ENCODE peak calls at places on chromosomes 3 and 15, in ten cellular contexts. One of them, this sample, is unnamed.

GRCh38 chr15:55284461-55284860 is 5.2 kb downstream of the RAB27A start:
- DNase-seq in CD4-positive, alpha-beta T cell: no peak
- DNase-seq in cardiac muscle cell: no peak
- DNase-seq in GM23338: no peak
- DNase-seq in GM12865: no peak
- DNase-seq in AG10803: no peak
- DNase-seq in DND-41: no peak
- DNase-seq in upper lobe of right lung: no peak
- DNase-seq in hepatocyte: no peak
- DNase-seq in gastrocnemius medialis: no peak
- DNase-seq in this sample: no peak

GRCh38 chr3:133717424-133717823 is 28.8 kb upstream of the TF start:
- DNase-seq in upper lobe of right lung: no peak
- DNase-seq in gastrocnemius medialis: no peak
- DNase-seq in CD4-positive, alpha-beta T cell: no peak
- DNase-seq in GM12865: no peak
- DNase-seq in cardiac muscle cell: no peak
- DNase-seq in DND-41: no peak
- DNase-seq in AG10803: no peak
- DNase-seq in GM23338: no peak
- DNase-seq in hepatocyte: no peak
- DNase-seq in this sample: no peak

GRCh38 chr15:42845581-42845980 is 75.0 kb downstream of the TTBK2 start:
- DNase-seq in hepatocyte: no peak
- DNase-seq in GM23338: no peak
- DNase-seq in cardiac muscle cell: no peak
- DNase-seq in GM12865: no peak
- DNase-seq in upper lobe of right lung: no peak
- DNase-seq in DND-41: no peak
- DNase-seq in CD4-positive, alpha-beta T cell: no peak
- DNase-seq in gastrocnemius medialis: no peak
- DNase-seq in AG10803: no peak
- DNase-seq in this sample: no peak

GRCh38 chr15:99130314-99130713 is 25.4 kb downstream of the SYNM start:
- DNase-seq in upper lobe of right lung: no peak
- DNase-seq in cardiac muscle cell: no peak
- DNase-seq in AG10803: no peak
- DNase-seq in CD4-positive, alpha-beta T cell: no peak
- DNase-seq in GM12865: no peak
- DNase-seq in gastrocnemius medialis: no peak
- DNase-seq in GM23338: no peak
- DNase-seq in hepatocyte: no peak
- DNase-seq in DND-41: no peak
- DNase-seq in this sample: no peak

GRCh38 chr3:161345023-161345422 is 26.3 kb downstream of the SPTSSB start:
- DNase-seq in AG10803: no peak
- DNase-seq in cardiac muscle cell: no peak
- DNase-seq in GM23338: no peak
- DNase-seq in CD4-positive, alpha-beta T cell: no peak
- DNase-seq in gastrocnemius medialis: no peak
- DNase-seq in hepatocyte: no peak
- DNase-seq in DND-41: no peak
- DNase-seq in upper lobe of right lung: no peak
- DNase-seq in GM12865: no peak
- DNase-seq in this sample: no peak

GRCh38 chr3:13137808-13138565 is 64.8 kb upstream of the IQSEC1 start:
- DNase-seq in DND-41: no peak
- DNase-seq in hepatocyte: no peak
- DNase-seq in GM23338: no peak
- DNase-seq in upper lobe of right lung: peak; percentile 35
- DNase-seq in CD4-positive, alpha-beta T cell: no peak
- DNase-seq in GM12865: no peak
- DNase-seq in cardiac muscle cell: no peak
- DNase-seq in gastrocnemius medialis: no peak
- DNase-seq in AG10803: no peak
- DNase-seq in this sample: no peak

GRCh38 chr3:12908136-12908730 is 66.9 kb upstream of the RPL32 start:
- DNase-seq in cardiac muscle cell: no peak
- DNase-seq in upper lobe of right lung: no peak
- DNase-seq in GM12865: no peak
- DNase-seq in CD4-positive, alpha-beta T cell: no peak
- DNase-seq in DND-41: no peak
- DNase-seq in AG10803: no peak
- DNase-seq in gastrocnemius medialis: no peak
- DNase-seq in hepatocyte: no peak
- DNase-seq in GM23338: no peak
- DNase-seq in this sample: no peak

GRCh38 chr3:151798476-151798875 is 15.4 kb upstream of the AADAC start:
- DNase-seq in hepatocyte: no peak
- DNase-seq in cardiac muscle cell: no peak
- DNase-seq in CD4-positive, alpha-beta T cell: no peak
- DNase-seq in GM23338: no peak
- DNase-seq in gastrocnemius medialis: no peak
- DNase-seq in DND-41: no peak
- DNase-seq in GM12865: no peak
- DNase-seq in upper lobe of right lung: no peak
- DNase-seq in AG10803: no peak
- DNase-seq in this sample: no peak

GRCh38 chr3:50274371-50275104 is 4.3 kb upstream of the LSMEM2 start:
- DNase-seq in DND-41: peak; percentile 62
- DNase-seq in GM23338: peak; percentile 96
- DNase-seq in gastrocnemius medialis: no peak
- DNase-seq in CD4-positive, alpha-beta T cell: peak; percentile 66
- DNase-seq in cardiac muscle cell: peak; percentile 66
- DNase-seq in upper lobe of right lung: peak; percentile 86
- DNase-seq in hepatocyte: peak; percentile 83
- DNase-seq in GM12865: peak; percentile 85
- DNase-seq in AG10803: peak; percentile 47
- DNase-seq in this sample: peak; percentile 84

GRCh38 chr15:85754993-85755392 is 39.7 kb downstream of the KLHL25 start:
- DNase-seq in cardiac muscle cell: peak; percentile 46
- DNase-seq in hepatocyte: no peak
- DNase-seq in GM12865: no peak
- DNase-seq in DND-41: no peak
- DNase-seq in upper lobe of right lung: no peak
- DNase-seq in gastrocnemius medialis: no peak
- DNase-seq in GM23338: no peak
- DNase-seq in CD4-positive, alpha-beta T cell: no peak
- DNase-seq in AG10803: peak; percentile 38
- DNase-seq in this sample: no peak

GRCh38 chr15:78242128-78242527 is 7.8 kb upstream of the ACSBG1 start:
- DNase-seq in gastrocnemius medialis: no peak
- DNase-seq in AG10803: no peak
- DNase-seq in CD4-positive, alpha-beta T cell: no peak
- DNase-seq in GM23338: peak; percentile 79
- DNase-seq in DND-41: peak; percentile 24
- DNase-seq in cardiac muscle cell: peak; percentile 26
- DNase-seq in GM12865: peak; percentile 18
- DNase-seq in hepatocyte: peak; percentile 68
- DNase-seq in upper lobe of right lung: no peak
- DNase-seq in this sample: no peak
- TF ChIP-seq CTCF in gastrocnemius medialis: no peak
- TF ChIP-seq CTCF in AG10803: peak; percentile 57
- TF ChIP-seq CTCF in CD4-positive, alpha-beta T cell: no peak
- TF ChIP-seq CTCF in GM23338: peak; percentile 69
- TF ChIP-seq CTCF in DND-41: peak; percentile 63
- TF ChIP-seq CTCF in cardiac muscle cell: peak; percentile 57
- TF ChIP-seq CTCF in GM12865: peak; percentile 51
- TF ChIP-seq CTCF in hepatocyte: peak; percentile 52
- TF ChIP-seq CTCF in upper lobe of right lung: peak; percentile 24
- TF ChIP-seq CTCF in this sample: peak; percentile 16

GRCh38 chr3:147940400-147940799 is 531.2 kb downstream of the ZIC1 start:
- DNase-seq in GM12865: no peak
- DNase-seq in gastrocnemius medialis: no peak
- DNase-seq in DND-41: no peak
- DNase-seq in CD4-positive, alpha-beta T cell: no peak
- DNase-seq in upper lobe of right lung: no peak
- DNase-seq in cardiac muscle cell: peak; percentile 13
- DNase-seq in GM23338: no peak
- DNase-seq in AG10803: no peak
- DNase-seq in hepatocyte: no peak
- DNase-seq in this sample: no peak

GRCh38 chr3:147940846-147941245 is 531.7 kb downstream of the ZIC1 start:
- DNase-seq in upper lobe of right lung: no peak
- DNase-seq in hepatocyte: no peak
- DNase-seq in AG10803: no peak
- DNase-seq in DND-41: no peak
- DNase-seq in cardiac muscle cell: no peak
- DNase-seq in CD4-positive, alpha-beta T cell: no peak
- DNase-seq in GM12865: no peak
- DNase-seq in gastrocnemius medialis: no peak
- DNase-seq in GM23338: no peak
- DNase-seq in this sample: no peak

GRCh38 chr3:147941984-147942383 is 532.8 kb downstream of the ZIC1 start:
- DNase-seq in upper lobe of right lung: no peak
- DNase-seq in AG10803: no peak
- DNase-seq in CD4-positive, alpha-beta T cell: no peak
- DNase-seq in DND-41: no peak
- DNase-seq in hepatocyte: no peak
- DNase-seq in cardiac muscle cell: no peak
- DNase-seq in gastrocnemius medialis: no peak
- DNase-seq in GM23338: no peak
- DNase-seq in GM12865: no peak
- DNase-seq in this sample: no peak

GRCh38 chr3:147943265-147943945 is 534.2 kb downstream of the ZIC1 start:
- DNase-seq in gastrocnemius medialis: no peak
- DNase-seq in DND-41: no peak
- DNase-seq in GM23338: no peak
- DNase-seq in upper lobe of right lung: no peak
- DNase-seq in cardiac muscle cell: peak; percentile 86
- DNase-seq in AG10803: peak; percentile 89
- DNase-seq in CD4-positive, alpha-beta T cell: no peak
- DNase-seq in hepatocyte: peak; percentile 29
- DNase-seq in GM12865: no peak
- DNase-seq in this sample: no peak

DNA sequence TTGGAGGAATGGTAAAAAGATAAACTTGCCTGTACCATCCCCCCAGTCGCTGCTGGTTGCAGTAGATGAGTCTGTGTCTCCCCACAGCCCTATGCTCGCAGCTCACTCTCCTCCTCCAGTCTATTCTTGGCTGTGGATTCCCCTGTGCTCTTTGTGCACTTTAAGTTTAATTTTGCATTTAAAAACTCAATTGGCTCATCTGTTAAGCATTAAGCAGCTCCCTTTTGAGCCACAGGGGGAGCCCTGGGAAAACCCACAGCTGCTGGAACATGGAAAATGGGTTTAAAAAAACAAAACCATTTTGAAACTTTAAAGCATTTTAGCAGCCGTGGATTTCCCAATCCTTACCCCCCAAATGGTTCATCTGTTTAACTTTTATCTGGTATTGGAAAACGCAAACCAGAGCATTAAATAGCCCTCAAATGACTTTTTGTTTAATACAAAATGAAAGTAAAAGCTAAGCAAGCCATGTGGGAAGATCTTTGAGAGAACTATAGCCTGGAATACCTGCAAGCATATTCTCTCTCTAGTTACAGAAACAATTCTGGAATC is 536.9 kb downstream of the ZIC1 start:
- DNase-seq in hepatocyte: peak; percentile 65
- DNase-seq in upper lobe of right lung: no peak
- DNase-seq in AG10803: peak; percentile 89
- DNase-seq in GM12865: peak; percentile 69
- DNase-seq in CD4-positive, alpha-beta T cell: no peak
- DNase-seq in gastrocnemius medialis: peak; percentile 3
- DNase-seq in GM23338: peak; percentile 65
- DNase-seq in DND-41: peak; percentile 24
- DNase-seq in cardiac muscle cell: peak; percentile 96
- DNase-seq in this sample: peak; percentile 26
- TF ChIP-seq CTCF in hepatocyte: peak; percentile 63
- TF ChIP-seq CTCF in upper lobe of right lung: peak; percentile 57
- TF ChIP-seq CTCF in AG10803: peak; percentile 87
- TF ChIP-seq CTCF in GM12865: peak; percentile 46
- TF ChIP-seq CTCF in CD4-positive, alpha-beta T cell: no peak
- TF ChIP-seq CTCF in gastrocnemius medialis: no peak
- TF ChIP-seq CTCF in GM23338: peak; percentile 75
- TF ChIP-seq CTCF in DND-41: peak; percentile 56
- TF ChIP-seq CTCF in cardiac muscle cell: peak; percentile 81
- TF ChIP-seq CTCF in this sample: no peak

DNA sequence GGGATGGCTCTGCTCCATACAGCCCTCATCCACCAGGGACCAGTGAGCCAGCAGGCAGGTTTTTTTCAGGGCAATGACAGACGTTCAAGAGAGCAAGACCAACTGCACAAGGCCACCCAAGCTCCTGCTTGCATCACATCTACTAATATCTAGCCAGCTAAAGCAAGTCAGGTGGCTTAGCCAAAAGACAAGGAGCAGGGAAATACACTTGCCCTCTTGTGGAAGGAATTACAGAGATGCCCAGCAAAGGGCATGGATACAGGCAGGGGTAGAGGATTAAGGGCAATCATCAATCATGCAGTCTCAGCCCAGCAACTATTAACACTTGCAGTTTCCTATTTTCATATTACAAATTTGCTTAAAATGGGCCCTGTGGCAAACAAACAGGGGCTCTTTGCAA is 81.5 kb upstream of the NTRK3 start:
- DNase-seq in GM23338: peak; percentile 25
- DNase-seq in hepatocyte: no peak
- DNase-seq in upper lobe of right lung: no peak
- DNase-seq in cardiac muscle cell: no peak
- DNase-seq in DND-41: no peak
- DNase-seq in gastrocnemius medialis: no peak
- DNase-seq in AG10803: peak; percentile 25
- DNase-seq in GM12865: no peak
- DNase-seq in CD4-positive, alpha-beta T cell: no peak
- DNase-seq in this sample: no peak
- TF ChIP-seq CTCF in GM23338: peak; percentile 36
- TF ChIP-seq CTCF in hepatocyte: no peak
- TF ChIP-seq CTCF in upper lobe of right lung: no peak
- TF ChIP-seq CTCF in cardiac muscle cell: no peak
- TF ChIP-seq CTCF in DND-41: no peak
- TF ChIP-seq CTCF in gastrocnemius medialis: no peak
- TF ChIP-seq CTCF in AG10803: no peak
- TF ChIP-seq CTCF in GM12865: no peak
- TF ChIP-seq CTCF in CD4-positive, alpha-beta T cell: no peak
- TF ChIP-seq CTCF in this sample: no peak

DNA sequence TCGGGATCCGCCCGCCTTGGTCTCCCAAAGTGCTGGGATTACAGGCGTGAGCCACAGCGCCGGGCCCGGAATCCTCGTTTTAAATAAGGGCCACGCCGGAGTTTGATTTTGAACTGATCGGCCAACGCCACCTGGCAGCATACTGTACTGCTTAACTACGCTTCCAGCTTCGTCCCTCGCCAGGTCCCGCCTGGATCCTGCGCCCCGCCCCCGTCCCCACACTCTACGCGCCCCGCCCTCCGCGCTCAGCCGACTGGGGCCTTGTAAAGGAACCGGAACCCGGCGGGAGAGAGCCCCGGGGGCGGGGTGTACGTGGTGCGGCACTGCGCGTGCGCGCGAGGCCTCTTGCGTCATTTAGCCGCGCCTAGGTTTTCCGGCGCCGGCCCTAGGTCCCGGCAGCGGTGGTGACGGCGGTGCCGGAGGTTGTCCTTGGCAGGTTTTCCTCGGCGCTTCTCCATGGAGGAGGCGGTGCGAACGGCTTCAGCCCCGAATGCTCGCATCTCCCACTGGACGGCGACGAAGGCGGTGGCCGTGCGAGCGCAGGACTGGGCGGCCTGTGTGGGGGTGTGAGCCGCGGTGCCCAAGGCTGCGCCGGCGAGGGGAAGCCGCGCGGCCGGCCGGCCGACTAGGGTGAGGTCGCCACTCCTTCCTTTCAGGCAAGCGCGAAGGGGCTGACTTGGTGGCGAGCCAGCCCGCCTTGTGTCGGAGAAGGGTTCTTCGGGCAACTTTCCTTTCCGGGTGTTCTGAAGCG is at the start of gene NIPA2:
- DNase-seq in hepatocyte: peak; percentile 99
- DNase-seq in AG10803: peak; percentile 97
- DNase-seq in GM23338: peak; percentile 99
- DNase-seq in DND-41: peak; percentile 97
- DNase-seq in upper lobe of right lung: peak; percentile 99
- DNase-seq in CD4-positive, alpha-beta T cell: peak; percentile 99
- DNase-seq in GM12865: peak; percentile 99
- DNase-seq in cardiac muscle cell: peak; percentile 99
- DNase-seq in gastrocnemius medialis: peak; percentile 94
- DNase-seq in this sample: peak; percentile 96
- TF ChIP-seq CTCF in hepatocyte: no peak
- TF ChIP-seq CTCF in AG10803: peak; percentile 3
- TF ChIP-seq CTCF in GM23338: no peak
- TF ChIP-seq CTCF in DND-41: no peak
- TF ChIP-seq CTCF in upper lobe of right lung: no peak
- TF ChIP-seq CTCF in CD4-positive, alpha-beta T cell: no peak
- TF ChIP-seq CTCF in GM12865: no peak
- TF ChIP-seq CTCF in cardiac muscle cell: no peak
- TF ChIP-seq CTCF in gastrocnemius medialis: no peak
- TF ChIP-seq CTCF in this sample: no peak

This sample was measured in GM20000.